ENCODE peak calls at places on chromosomes 13 and 19, in seven cellular contexts. W is CD8-positive, alpha-beta T cell; H is hepatocyte; N is NB4; T is cardiac muscle cell; O is left ventricle myocardium inferior; C is dorsolateral prefrontal cortex. Y is an unnamed sample.

GRCh38 chr13:36026556-36026955 is 104.6 kb downstream of the DCLK1 start:
- DNase-seq in T (no peak), O (no peak), H (no peak), W (no peak), N (no peak), C (no peak), Y (no peak)

GRCh38 chr19:28350037-28350436 is 862.9 kb downstream of the UQCRFS1 start:
- DNase-seq in W (no peak), H (no peak), N (no peak), C (no peak), O (no peak), T (no peak), Y (no peak)

GRCh38 chr13:34343413-34343812 is 525.5 kb downstream of the RFC3 start:
- DNase-seq in C (no peak), O (no peak), T (peak), N (no peak), W (no peak), H (no peak), Y (peak)

GRCh38 chr19:55250262-55251036 is 8.4 kb downstream of the PPP6R1 start:
- DNase-seq in O (no peak), H (no peak), T (no peak), W (no peak), C (no peak), N (no peak), Y (no peak)

GRCh38 chr13:109938255-109938936 is 152.0 kb upstream of the IRS2 start:
- DNase-seq in N (no peak), H (peak), C (no peak), W (no peak), T (peak), O (no peak), Y (peak)

GRCh38 chr19:40217027-40217810 is 965 bp downstream of the TTC9B start:
- DNase-seq in O (no peak), H (peak), T (no peak), N (peak), W (no peak), C (no peak), Y (peak)

GRCh38 chr13:106709509-106709908 is 141.6 kb upstream of the ARGLU1 start:
- DNase-seq in W (no peak), C (no peak), N (no peak), T (peak), H (no peak), O (no peak), Y (no peak)

GRCh38 chr19:51163257-51163656 is 21.2 kb downstream of the SIGLEC7 start:
- DNase-seq in O (no peak), N (no peak), C (no peak), H (no peak), W (no peak), T (no peak), Y (peak)

GRCh38 chr13:87656311-87656710 is 14.9 kb upstream of the SLITRK5 start:
- DNase-seq in O (no peak), C (no peak), T (no peak), W (no peak), H (no peak), N (no peak), Y (peak)

GRCh38 chr19:42419309-42419708 is 7.9 kb downstream of the LIPE start:
- DNase-seq in W (no peak), H (no peak), N (no peak), C (no peak), O (peak), T (no peak), Y (no peak)

GRCh38 chr19:45079063-45079910 is at the start of gene GEMIN7:
- DNase-seq in T (peak), H (peak), C (peak), W (peak), N (peak), O (peak), Y (peak)

GRCh38 chr19:2254052-2254872 is 2.0 kb downstream of the JSRP1 start:
- DNase-seq in N (no peak), C (no peak), O (no peak), H (peak), W (no peak), T (peak), Y (no peak)

GRCh38 chr13:46903748-46904147 is 6.9 kb upstream of the HTR2A start:
- DNase-seq in W (no peak), H (no peak), C (no peak), O (no peak), T (peak), N (no peak), Y (no peak)

GRCh38 chr13:24900507-24900906 is 136.5 kb downstream of the RNF17 start:
- DNase-seq in N (no peak), O (no peak), C (no peak), W (no peak), H (no peak), T (no peak), Y (no peak)

GRCh38 chr19:48615145-48616040 is 517 bp upstream of the FAM83E start:
- DNase-seq in H (peak), O (no peak), N (no peak), T (no peak), C (no peak), W (no peak), Y (no peak)

GRCh38 chr19:40219721-40220276 is 1.6 kb upstream of the TTC9B start:
- DNase-seq in W (no peak), T (peak), N (no peak), H (peak), C (no peak), O (no peak), Y (peak)

GRCh38 chr19:38550376-38550775 is 67.4 kb downstream of the MAP4K1 start:
- DNase-seq in C (no peak), N (no peak), W (no peak), O (no peak), H (no peak), T (no peak), Y (no peak)

GRCh38 chr19:52492201-52492960 is 35.1 kb upstream of the ZNF808 start:
- DNase-seq in H (peak), C (no peak), W (no peak), N (no peak), T (no peak), O (no peak), Y (no peak)

GRCh38 chr13:101785858-101786257 is 333.4 kb downstream of the ITGBL1 start:
- DNase-seq in T (no peak), C (no peak), O (peak), W (no peak), H (peak), N (peak), Y (peak)

GRCh38 chr19:29837448-29837961 is 25.7 kb downstream of the CCNE1 start:
- DNase-seq in C (no peak), N (no peak), W (no peak), H (no peak), O (no peak), T (no peak), Y (no peak)

GRCh38 chr19:41362143-41362847 is 1.7 kb downstream of the B9D2 start:
- DNase-seq in N (no peak), C (no peak), T (no peak), W (no peak), O (no peak), H (peak), Y (peak)

GRCh38 chr19:2173388-2173787 is 9.7 kb downstream of the DOT1L start:
- DNase-seq in T (no peak), C (no peak), H (no peak), W (no peak), O (no peak), N (no peak), Y (no peak)

GRCh38 chr19:14081797-14082674 is 3.5 kb downstream of the C19orf67 start:
- DNase-seq in C (no peak), N (no peak), O (peak), H (peak), W (no peak), T (no peak), Y (peak)

GRCh38 chr13:91346848-91347211 is 657 bp upstream of the MIR17HG start:
- DNase-seq in W (peak), T (peak), N (peak), O (no peak), H (peak), C (no peak), Y (peak)

GRCh38 chr13:45108716-45109706 is 11.3 kb upstream of the GTF2F2 start:
- DNase-seq in W (no peak), T (peak), C (no peak), H (peak), O (no peak), N (peak), Y (no peak)

DNA sequence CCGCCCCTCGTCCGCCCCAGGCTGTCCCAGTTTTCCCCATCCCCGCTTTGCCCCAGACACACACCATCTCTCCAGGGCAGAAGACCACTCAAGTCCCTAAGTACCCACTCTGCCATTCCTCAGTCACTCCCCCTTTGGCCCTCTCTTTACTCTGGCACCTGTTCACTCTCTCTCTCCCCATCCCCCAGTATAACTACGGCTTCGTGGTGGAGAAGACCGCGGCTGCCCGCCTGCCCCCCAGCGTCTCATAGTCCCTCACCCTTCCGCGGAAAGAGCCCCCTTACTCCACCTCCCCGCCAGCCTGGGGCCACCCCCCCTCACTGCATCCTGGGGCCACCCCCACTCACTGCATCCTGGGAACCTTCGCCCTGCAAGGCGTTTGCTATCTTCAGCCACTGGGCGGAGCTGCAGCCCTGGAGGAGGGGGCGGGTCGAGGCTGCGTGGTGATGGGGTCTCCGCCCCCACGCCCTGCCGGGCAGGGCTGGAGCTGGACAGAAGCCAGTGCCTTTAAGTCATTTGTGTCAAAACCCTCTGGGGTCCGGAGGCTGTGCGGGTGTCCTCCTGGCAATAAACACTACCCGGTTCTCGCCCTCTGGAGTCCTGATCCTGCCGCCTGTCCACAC is 5.0 kb downstream of the MVB12A start:
- DNase-seq in O (no peak), C (no peak), T (peak), N (peak), H (peak), W (no peak), Y (no peak)
- TF ChIP-seq CTCF in O (peak), C (peak), T (peak), N (no peak), H (peak), W (no peak), Y (peak)

DNA sequence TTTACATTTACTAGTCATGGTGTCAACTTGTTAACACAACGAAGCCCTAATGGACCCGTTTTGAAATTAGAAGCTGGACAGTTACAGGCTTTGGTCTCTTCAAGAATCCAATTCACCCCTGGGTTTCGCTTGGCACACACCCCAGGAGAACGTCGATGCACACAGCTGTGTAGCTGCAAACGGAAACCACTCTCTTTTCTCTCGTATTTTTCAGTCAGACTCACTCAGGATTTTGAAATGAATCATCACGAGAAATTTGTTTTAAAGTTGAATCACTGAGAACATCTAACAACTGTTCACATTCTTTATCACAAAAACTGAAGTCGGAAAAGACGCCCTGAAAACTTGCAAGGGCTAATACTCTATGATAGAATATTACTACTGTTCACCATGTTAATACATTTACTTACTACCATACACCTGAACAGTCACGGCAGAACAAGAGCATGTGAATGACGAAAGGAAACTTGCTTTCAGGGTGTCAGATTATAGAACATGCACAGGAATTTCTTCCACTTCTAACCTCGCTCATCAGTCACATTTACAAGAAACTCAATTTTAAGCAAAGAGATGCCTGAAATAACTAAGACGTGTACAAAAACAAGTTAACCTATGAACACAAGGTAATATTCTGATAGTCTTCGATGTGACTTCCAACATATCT is 4.7 kb downstream of the PNMA8A start:
- DNase-seq in N (no peak), T (peak), C (no peak), H (no peak), O (peak), W (no peak), Y (peak)
- H3K4me3 ChIP-seq in N (no peak), T (no peak), C (no peak), H (no peak), O (no peak), W (no peak), Y (no peak)

GRCh38 chr13:37429976-37430375 is 168.6 kb downstream of the POSTN start:
- DNase-seq in H (no peak), C (no peak), T (peak), O (no peak), N (no peak), W (no peak), Y (peak)

DNA sequence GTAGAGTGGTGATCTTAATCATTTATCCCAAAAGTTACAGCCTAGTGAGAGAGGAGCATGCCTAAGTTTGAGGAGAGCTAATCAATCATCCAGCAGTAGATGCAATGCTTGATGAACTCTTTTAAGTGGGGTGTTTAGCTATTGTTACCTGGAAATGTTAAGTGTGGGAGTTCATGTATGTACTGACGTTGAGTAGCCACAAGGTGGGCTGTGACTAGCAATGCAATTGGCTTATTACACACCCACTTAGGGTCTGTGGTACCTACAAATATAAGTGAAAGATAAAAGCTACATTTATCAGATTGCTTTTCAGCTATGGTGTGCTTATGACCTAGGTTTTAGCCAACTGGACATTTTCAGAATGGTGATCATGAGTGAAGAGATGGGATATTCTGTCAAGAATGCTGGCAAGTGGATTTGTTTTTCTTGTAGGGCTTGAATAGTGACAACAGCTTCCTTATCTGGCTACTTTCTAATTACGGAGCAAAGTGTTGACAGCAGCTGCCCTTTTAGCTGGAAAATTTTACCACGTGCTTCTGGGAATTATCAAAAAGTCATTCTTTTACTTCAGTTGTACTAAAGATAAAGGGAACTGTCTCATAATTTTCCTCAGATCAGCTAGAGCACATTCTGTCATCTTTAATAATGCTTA is 170.6 kb downstream of the POSTN start:
- DNase-seq in T (peak), H (no peak), W (no peak), C (no peak), N (no peak), O (no peak), Y (no peak)
- TF ChIP-seq CTCF in T (no peak), H (no peak), W (no peak), C (no peak), N (no peak), O (peak), Y (no peak)

GRCh38 chr19:18435848-18436631 is 1.9 kb downstream of the ISYNA1 start:
- DNase-seq in C (no peak), W (no peak), T (no peak), N (no peak), O (no peak), H (no peak), Y (peak)

GRCh38 chr19:18438331-18439024 is 545 bp upstream of the ISYNA1 start:
- DNase-seq in O (peak), H (peak), C (no peak), W (no peak), N (no peak), T (peak), Y (peak)

GRCh38 chr19:18439025-18439909 is 1.3 kb upstream of the ISYNA1 start:
- DNase-seq in T (peak), C (no peak), H (no peak), N (no peak), O (no peak), W (no peak), Y (peak)

GRCh38 chr19:18436651-18437478 is 1.1 kb downstream of the ISYNA1 start:
- DNase-seq in O (peak), N (peak), W (peak), T (peak), C (no peak), H (peak), Y (peak)

DNA sequence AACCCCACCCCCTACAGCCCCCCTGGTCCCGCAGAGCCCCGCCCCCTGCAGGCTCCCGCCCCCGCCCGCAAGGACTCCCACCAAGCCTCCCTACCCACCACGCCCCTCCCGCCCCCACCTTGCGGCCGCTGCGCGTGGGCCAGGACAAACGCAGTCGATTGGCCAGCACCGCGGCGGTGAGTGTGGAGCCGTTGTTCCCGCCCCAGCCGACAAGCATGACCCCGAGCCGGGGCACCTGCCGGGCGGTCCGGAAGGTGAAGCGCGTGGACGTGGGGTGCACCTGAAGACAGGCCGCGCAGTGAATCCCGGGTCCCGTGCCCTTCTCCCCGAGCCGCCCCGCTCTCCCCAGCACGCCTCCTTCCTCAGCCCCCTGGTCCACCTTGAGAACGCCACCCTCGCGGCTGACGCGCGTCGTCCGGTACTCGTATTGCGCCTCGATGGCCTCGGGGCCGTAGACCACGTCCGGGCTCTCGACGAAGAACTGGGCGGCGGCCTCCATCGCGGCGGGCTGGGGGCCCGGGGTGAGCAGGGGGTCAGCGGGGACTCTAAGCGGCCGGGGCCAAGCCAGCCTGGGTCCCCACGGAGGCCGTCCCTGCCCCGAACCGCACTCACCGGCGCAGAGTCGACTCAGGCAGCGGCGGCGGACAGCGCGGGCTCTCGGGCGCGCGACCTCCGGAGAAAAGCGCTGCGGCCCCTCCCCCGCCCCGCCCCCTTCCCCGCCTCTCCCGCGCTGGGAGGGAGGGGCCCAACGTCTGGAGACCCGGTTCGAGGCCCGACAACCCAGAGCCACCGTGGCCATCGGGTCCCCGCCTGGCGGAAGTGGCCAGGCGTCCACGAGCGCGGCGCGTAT is at the start of gene ISYNA1:
- DNase-seq in N (no peak), C (no peak), O (peak), T (peak), H (peak), W (peak), Y (no peak)
- H3K4me3 ChIP-seq in N (no peak), C (peak), O (peak), T (peak), H (peak), W (peak), Y (peak)

GRCh38 chr13:72952529-72953141 is 106.2 kb upstream of the KLF5 start:
- DNase-seq in O (no peak), H (peak), N (no peak), T (no peak), C (no peak), W (no peak), Y (peak)
- TF ChIP-seq CTCF in O (no peak), H (no peak), N (no peak), T (no peak), C (no peak), W (no peak), Y (peak)

DNA sequence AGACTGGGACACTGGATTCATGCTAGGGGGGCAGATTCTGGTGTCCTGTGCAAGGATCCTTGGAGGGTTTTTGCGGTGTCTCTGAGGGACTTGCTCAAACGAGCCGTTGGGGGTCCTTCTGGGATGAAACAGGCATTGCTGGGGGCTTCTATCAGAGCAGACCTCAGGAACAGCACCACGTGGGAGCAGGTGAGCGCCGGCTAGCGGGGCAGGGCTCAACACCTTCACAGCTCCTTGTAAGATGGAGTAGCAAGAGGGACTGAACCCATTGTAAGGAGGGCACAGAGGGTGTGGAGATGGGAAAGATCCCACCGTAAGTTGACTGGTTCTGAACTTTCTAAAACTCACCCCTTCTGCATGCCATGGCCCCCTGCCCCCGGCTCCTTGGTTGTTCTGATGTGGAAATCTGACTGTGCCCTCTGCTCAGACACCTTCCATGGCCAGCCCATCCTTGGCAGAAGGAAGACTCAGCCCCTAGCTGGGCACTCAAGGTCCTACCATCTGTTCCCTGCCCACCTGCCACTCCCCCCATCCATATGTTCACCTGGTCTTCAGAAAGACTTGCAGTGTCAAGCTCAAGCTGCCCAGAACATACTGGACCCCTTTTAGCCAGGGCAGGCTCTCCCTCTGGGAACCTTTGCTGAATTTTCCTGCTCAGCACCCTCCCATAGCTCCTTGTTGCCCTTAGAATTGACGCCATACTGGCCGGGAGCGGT is 1.2 kb downstream of the SLC27A1 start:
- DNase-seq in O (no peak), H (no peak), N (no peak), T (no peak), W (no peak), C (no peak), Y (no peak)
- H3K4me3 ChIP-seq in O (peak), H (peak), N (peak), T (peak), W (peak), C (peak), Y (peak)

GRCh38 chr19:10946964-10947657 is 13.7 kb upstream of the SMARCA4 start:
- DNase-seq in W (no peak), C (no peak), N (no peak), O (no peak), H (no peak), T (peak), Y (no peak)

GRCh38 chr19:10952809-10953208 is 8.0 kb upstream of the SMARCA4 start:
- DNase-seq in W (no peak), H (peak), N (no peak), O (no peak), C (no peak), T (no peak), Y (peak)
- TF ChIP-seq CTCF in W (no peak), H (no peak), N (no peak), O (no peak), C (no peak), T (no peak), Y (no peak)